ENCODE peak calls at places on chromosomes 2 and 18, in nine cellular contexts. C is CD8-positive, alpha-beta T cell; P is neural crest cell; N is CD4-positive, alpha-beta T cell; U is right atrium auricular region; B is BJ; S is K562; Y is dorsolateral prefrontal cortex; G is keratinocyte. K is an unnamed sample.

GRCh38 chr2:235505210-235505741 is 11.4 kb downstream of the AGAP1 start:
- DNase-seq in C (no peak), N (no peak), U (no peak), S (peak; percentile 62), Y (no peak), B (no peak), P (no peak), G (no peak), K (no peak)

GRCh38 chr18:70907673-70908072 is 618.8 kb downstream of the SOCS6 start:
- DNase-seq in G (no peak), U (no peak), B (no peak), P (no peak), S (no peak), N (no peak), C (no peak), Y (no peak), K (no peak)

GRCh38 chr2:43482974-43483373 is 112.9 kb downstream of the THADA start:
- DNase-seq in N (no peak), U (no peak), B (no peak), P (no peak), S (no peak), C (no peak), Y (no peak), G (no peak), K (no peak)

GRCh38 chr18:9994701-9995100 is 80.9 kb downstream of the VAPA start:
- DNase-seq in S (no peak), U (no peak), Y (no peak), B (no peak), P (no peak), N (no peak), C (no peak), G (no peak), K (no peak)

GRCh38 chr2:170771049-170771937 is 1.1 kb downstream of the ERICH2 start:
- DNase-seq in N (no peak), C (no peak), Y (peak; percentile 45), G (no peak), S (no peak), B (no peak), P (no peak), U (no peak), K (no peak)

GRCh38 chr2:119223521-119224390 is at the start of gene STEAP3:
- DNase-seq in U (peak; percentile 68), S (peak; percentile 97), P (peak; percentile 43), Y (no peak), G (no peak), B (no peak), N (no peak), C (no peak), K (peak; percentile 96)

GRCh38 chr18:22778996-22779395 is 154.1 kb upstream of the RBBP8 start:
- DNase-seq in G (no peak), U (no peak), Y (no peak), N (no peak), S (no peak), B (no peak), C (no peak), P (no peak), K (no peak)

GRCh38 chr2:5042666-5043440 is 649.3 kb upstream of the SOX11 start:
- DNase-seq in Y (no peak), G (no peak), B (no peak), C (no peak), N (no peak), S (no peak), P (no peak), U (no peak), K (no peak)

GRCh38 chr2:235930701-235931100 is 237.5 kb downstream of the GBX2 start:
- DNase-seq in G (no peak), C (no peak), N (no peak), P (no peak), Y (no peak), U (no peak), S (no peak), B (no peak), K (no peak)

GRCh38 chr18:6781846-6782245 is 52.3 kb downstream of the ARHGAP28 start:
- DNase-seq in N (no peak), G (no peak), B (peak; percentile 15), Y (no peak), P (no peak), C (no peak), S (no peak), U (no peak), K (no peak)

GRCh38 chr2:237904806-237905599 is 45.6 kb downstream of the RAMP1 start:
- DNase-seq in U (peak; percentile 81), G (no peak), B (peak; percentile 41), C (no peak), Y (no peak), S (no peak), N (no peak), P (no peak), K (no peak)

GRCh38 chr2:236089271-236090026 is 78.7 kb downstream of the GBX2 start:
- DNase-seq in N (no peak), B (peak; percentile 31), P (no peak), G (no peak), S (no peak), U (no peak), C (no peak), Y (peak; percentile 6), K (no peak)

GRCh38 chr2:20514596-20515269 is 67.9 kb downstream of the RHOB start:
- DNase-seq in Y (no peak), N (no peak), P (no peak), G (peak; percentile 77), U (peak; percentile 79), S (no peak), C (no peak), B (peak; percentile 87), K (no peak)
- TF ChIP-seq CTCF in Y (no peak), N (no peak), P (no peak), G (no peak), U (no peak), S (no peak), C (no peak), B (peak; percentile 8), K (no peak)

GRCh38 chr2:39119732-39120520 is 925 bp downstream of the SOS1 start:
- DNase-seq in N (peak; percentile 55), B (no peak), U (no peak), C (peak; percentile 31), P (peak; percentile 48), S (no peak), Y (no peak), G (no peak), K (no peak)
- TF ChIP-seq CTCF in N (no peak), B (peak; percentile 15), U (peak; percentile 51), C (no peak), P (no peak), S (peak; percentile 53), Y (no peak), G (peak; percentile 27), K (peak; percentile 25)

DNA sequence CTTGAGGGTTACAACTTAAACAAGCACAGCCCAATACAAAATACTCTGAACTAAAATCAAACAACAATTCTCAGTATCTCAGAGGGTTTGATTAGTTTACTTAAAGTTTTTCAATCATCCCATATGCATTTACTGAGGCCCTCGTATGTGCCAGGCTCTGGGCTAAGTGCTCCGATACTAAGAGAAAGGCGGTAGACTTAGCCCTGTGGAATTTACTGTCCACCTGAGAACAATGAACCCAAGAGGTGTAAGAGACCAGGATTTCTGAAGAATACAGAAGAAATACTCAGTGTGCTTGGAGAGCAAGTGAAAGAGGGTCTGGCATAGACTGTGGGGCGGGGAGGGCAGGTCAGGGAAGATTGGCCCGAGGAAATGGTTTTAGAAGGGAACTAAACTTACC is 25.1 kb upstream of the SCYGR1 start:
- DNase-seq in C (no peak), P (no peak), B (no peak), Y (no peak), G (no peak), N (no peak), U (peak; percentile 42), S (no peak), K (no peak)
- TF ChIP-seq CTCF in C (no peak), P (no peak), B (no peak), Y (no peak), G (no peak), N (no peak), U (no peak), S (no peak), K (no peak)

GRCh38 chr2:210502997-210503621 is 26.6 kb upstream of the LANCL1 start:
- DNase-seq in U (peak; percentile 63), P (peak; percentile 50), N (no peak), S (peak; percentile 37), G (no peak), Y (peak; percentile 53), B (no peak), C (no peak), K (no peak)
- TF ChIP-seq CTCF in U (peak; percentile 77), P (peak; percentile 92), N (peak; percentile 83), S (peak; percentile 52), G (peak; percentile 75), Y (peak; percentile 96), B (peak; percentile 92), C (peak; percentile 78), K (peak; percentile 62)